ENCODE peak calls at places on chromosomes 3 and 15, in eight cellular contexts. A is GM06990, G is NCI-H748 treated with DMSO at 0.1 percent for 48 hours, C is iris pigment epithelial cell, K is A549, I is nucleus accumbens, N is HEK293T, L is LNCaP clone FGC. S is an unnamed sample.

GRCh38 chr3:40924559-40925058 is 274.7 kb upstream of the CTNNB1 start:
- DNase-seq in A (no peak), G (peak), C (no peak), K (no peak), I (no peak), N (no peak), L (peak), S (no peak)

GRCh38 chr3:126287536-126288181 is 69.5 kb downstream of the KLF15 start:
- DNase-seq in A (no peak), G (peak), C (peak), K (no peak), I (peak), N (peak), L (no peak), S (peak)

GRCh38 chr3:143327388-143327787 is 207.8 kb downstream of the CHST2 start:
- DNase-seq in A (no peak), G (no peak), C (no peak), K (no peak), I (no peak), N (no peak), L (no peak), S (peak)

GRCh38 chr3:115165266-115165665 is 18.2 kb upstream of the ZBTB20 start:
- DNase-seq in A (no peak), G (no peak), C (no peak), K (no peak), I (no peak), N (no peak), L (no peak), S (no peak)

GRCh38 chr3:116135462-116135861 is 309.8 kb downstream of the LSAMP start:
- DNase-seq in A (no peak), G (no peak), C (peak), K (no peak), I (peak), N (no peak), L (no peak), S (peak)

GRCh38 chr3:174002543-174002942 is 605.0 kb downstream of the NLGN1 start:
- DNase-seq in A (no peak), G (no peak), C (no peak), K (no peak), I (no peak), N (no peak), L (no peak), S (peak)

GRCh38 chr15:45640610-45641009 is 5.8 kb downstream of the SQOR start:
- DNase-seq in A (no peak), G (no peak), C (peak), K (peak), I (no peak), N (no peak), L (no peak), S (peak)

GRCh38 chr3:166071-166470 is 30.5 kb upstream of the CHL1 start:
- DNase-seq in A (no peak), G (peak), C (no peak), K (no peak), I (no peak), N (no peak), L (no peak), S (no peak)